ENCODE peak calls at places on chromosome 15, in seven cellular contexts. Z is AG04450; E is lower lobe of right lung; J is HCT116; T is uterus; B is SK-N-SH; L is CD8-positive, alpha-beta T cell. Y is an unnamed sample.

GRCh38 chr15:65101891-65102708 is 12.9 kb downstream of the UBAP1L start:
- DNase-seq in Z (no peak), B (no peak), L (no peak), E (no peak), T (no peak), J (no peak), Y (no peak)

GRCh38 chr15:80367661-80368060 is 36.5 kb upstream of the ARNT2 start:
- DNase-seq in E (no peak), T (no peak), Z (no peak), L (no peak), J (no peak), B (no peak), Y (no peak)

GRCh38 chr15:60358935-60359672 is 38.7 kb downstream of the ANXA2 start:
- DNase-seq in L (no peak), Z (peak; percentile 62), E (no peak), T (no peak), B (peak; percentile 71), J (no peak), Y (no peak)

GRCh38 chr15:36575266-36575665 is 4.2 kb upstream of the CDIN1 start:
- DNase-seq in B (no peak), J (no peak), T (no peak), Z (no peak), E (no peak), L (no peak), Y (no peak)

GRCh38 chr15:69664572-69665326 is 212.1 kb downstream of the RPLP1 start:
- DNase-seq in B (peak; percentile 45), T (no peak), J (no peak), Z (no peak), L (no peak), E (no peak), Y (no peak)

GRCh38 chr15:88624156-88624970 is 3.2 kb downstream of the AEN start:
- DNase-seq in B (peak; percentile 56), E (no peak), T (no peak), L (peak; percentile 50), Z (no peak), J (no peak), Y (peak; percentile 60)

GRCh38 chr15:101020945-101021344 is 101.8 kb downstream of the LRRK1 start:
- DNase-seq in J (no peak), T (no peak), E (no peak), L (no peak), B (no peak), Z (no peak), Y (no peak)

GRCh38 chr15:74889882-74890768 is at the start of gene MPI:
- DNase-seq in B (peak; percentile 97), Z (peak; percentile 30), E (peak; percentile 92), T (peak; percentile 81), J (peak; percentile 55), L (peak; percentile 83), Y (peak; percentile 47)

GRCh38 chr15:66939016-66939415 is 126.4 kb upstream of the SMAD3 start:
- DNase-seq in L (no peak), J (no peak), B (no peak), E (no peak), T (no peak), Z (no peak), Y (no peak)

GRCh38 chr15:92111756-92112155 is 258.2 kb downstream of the SLCO3A1 start:
- DNase-seq in Z (no peak), L (no peak), J (no peak), E (no peak), T (no peak), B (no peak), Y (no peak)

GRCh38 chr15:68372291-68372811 is 59.6 kb downstream of the ITGA11 start:
- DNase-seq in J (peak; percentile 18), T (peak; percentile 20), Z (no peak), E (no peak), B (peak; percentile 47), L (no peak), Y (no peak)

GRCh38 chr15:77527164-77527778 is 105.4 kb downstream of the LINGO1 start:
- DNase-seq in J (no peak), L (no peak), Z (peak; percentile 59), B (peak; percentile 55), E (no peak), T (no peak), Y (no peak)

GRCh38 chr15:45641374-45641778 is 6.5 kb downstream of the SQOR start:
- DNase-seq in E (no peak), J (no peak), L (no peak), T (peak; percentile 33), B (no peak), Z (peak; percentile 90), Y (no peak)

GRCh38 chr15:90891346-90891949 is 7.1 kb downstream of the FES start:
- DNase-seq in L (no peak), Z (no peak), T (no peak), J (no peak), B (no peak), E (peak; percentile 24), Y (no peak)

GRCh38 chr15:77035999-77036471 is 34.9 kb downstream of the TSPAN3 start:
- DNase-seq in Z (no peak), T (no peak), L (no peak), E (peak; percentile 45), J (no peak), B (peak; percentile 18), Y (no peak)

GRCh38 chr15:77168616-77169015 is 97.7 kb upstream of the TSPAN3 start:
- DNase-seq in J (no peak), E (no peak), Z (no peak), T (no peak), L (no peak), B (no peak), Y (no peak)

GRCh38 chr15:25884354-25884753 is 21.2 kb upstream of the ATP10A start:
- DNase-seq in T (no peak), L (no peak), Z (no peak), E (no peak), B (no peak), J (no peak), Y (no peak)

GRCh38 chr15:88255496-88256171 is 905 bp downstream of the NTRK3 start:
- DNase-seq in L (no peak), Z (no peak), T (peak; percentile 70), E (no peak), B (peak; percentile 91), J (no peak), Y (peak; percentile 81)

GRCh38 chr15:45521596-45522167 is 873 bp downstream of the SLC30A4 start:
- DNase-seq in E (no peak), L (no peak), T (no peak), Z (no peak), J (no peak), B (no peak), Y (no peak)

GRCh38 chr15:72724028-72724427 is 38.0 kb downstream of the BBS4 start:
- DNase-seq in B (no peak), L (no peak), E (no peak), T (no peak), Z (no peak), J (no peak), Y (no peak)

GRCh38 chr15:34325368-34325767 is 12.2 kb downstream of the SLC12A6 start:
- DNase-seq in L (no peak), Z (no peak), T (no peak), E (no peak), J (no peak), B (no peak), Y (no peak)

GRCh38 chr15:80567721-80568157 is 127.4 kb upstream of the ABHD17C start:
- DNase-seq in B (peak; percentile 80), J (peak; percentile 72), E (no peak), L (no peak), Z (peak; percentile 73), T (peak; percentile 28), Y (peak; percentile 73)

GRCh38 chr15:78850352-78850751 is 22.3 kb upstream of the MORF4L1 start:
- DNase-seq in E (no peak), T (no peak), B (no peak), J (no peak), L (no peak), Z (no peak), Y (no peak)
- H3K27ac ChIP-seq in E (no peak overlapping the region), T (no peak overlapping the region), B (no peak overlapping the region), J (no peak overlapping the region), L (no peak overlapping the region), Z (no peak overlapping the region), Y (no peak overlapping the region)

GRCh38 chr15:49185473-49185872 is 15.4 kb downstream of the GALK2 start:
- DNase-seq in L (no peak), E (no peak), T (no peak), B (no peak), Z (no peak), J (no peak), Y (no peak)
- H3K27ac ChIP-seq in L (no peak overlapping the region), E (no peak overlapping the region), T (no peak overlapping the region), B (no peak overlapping the region), Z (no peak overlapping the region), J (no peak overlapping the region), Y (no peak overlapping the region)

GRCh38 chr15:40767838-40768491 is 1.8 kb upstream of the C15orf62 start:
- DNase-seq in Z (no peak), T (no peak), J (no peak), L (no peak), B (no peak), E (peak; percentile 30), Y (no peak)
- H3K27ac ChIP-seq in Z (no peak overlapping the region), T (peak overlapping the region; percentile 37), J (no peak overlapping the region), L (no peak overlapping the region), B (no peak overlapping the region), E (peak overlapping the region; percentile 70), Y (peak overlapping the region; percentile 18)

GRCh38 chr15:62505761-62506160 is 340.7 kb upstream of the C2CD4B start:
- DNase-seq in B (no peak), L (no peak), E (no peak), J (no peak), Z (no peak), T (no peak), Y (no peak)

GRCh38 chr15:62498711-62499110 is 333.6 kb upstream of the C2CD4B start:
- DNase-seq in L (no peak), J (no peak), E (no peak), T (no peak), B (no peak), Z (no peak), Y (no peak)

GRCh38 chr15:62503451-62503850 is 338.4 kb upstream of the C2CD4B start:
- DNase-seq in B (no peak), Z (no peak), T (no peak), E (no peak), J (no peak), L (no peak), Y (peak; percentile 73)

GRCh38 chr15:62500325-62500724 is 335.2 kb upstream of the C2CD4B start:
- DNase-seq in L (no peak), J (no peak), Z (no peak), T (no peak), B (no peak), E (no peak), Y (no peak)

DNA sequence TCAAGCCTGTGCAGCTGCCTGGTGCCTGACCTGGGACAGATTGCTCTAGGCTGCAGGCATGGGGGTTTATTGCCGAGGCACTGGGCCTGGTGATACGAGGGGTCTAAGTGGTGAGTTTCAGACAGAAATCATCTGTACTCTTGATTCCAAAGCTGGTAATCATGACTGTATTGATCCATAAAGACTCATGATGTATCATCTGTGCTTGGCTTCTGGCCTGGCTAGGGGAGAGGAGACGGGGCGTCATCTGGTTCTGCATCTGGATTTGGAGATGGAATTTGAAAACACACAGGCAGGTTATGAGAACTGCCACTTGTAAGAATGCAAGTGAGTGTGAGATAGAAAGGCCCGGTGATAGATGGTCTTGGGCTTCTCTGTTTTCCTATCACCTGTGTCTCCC is 337.4 kb upstream of the C2CD4B start:
- DNase-seq in T (no peak), J (no peak), Z (no peak), L (no peak), B (no peak), E (no peak), Y (no peak)
- H3K27ac ChIP-seq in T (no peak overlapping the region), J (no peak overlapping the region), Z (no peak overlapping the region), L (no peak overlapping the region), B (no peak overlapping the region), E (no peak overlapping the region), Y (peak overlapping the region; percentile 68)

Y was measured in ascending aorta.